ENCODE peak calls at places on chromosomes 6 and 20, in four cellular contexts. D is GM12878, A is ovary, R is cardiac muscle cell. H is an unnamed sample.

GRCh38 chr6:36455486-36456027 is 12.8 kb downstream of the KCTD20 start:
- DNase-seq in A (no peak), R (no peak), D (no peak), H (no peak)

GRCh38 chr20:47243906-47244305 is 112.6 kb downstream of the ZMYND8 start:
- DNase-seq in R (no peak), D (no peak), A (no peak), H (no peak)

GRCh38 chr20:20130399-20130798 is 78.1 kb downstream of the CFAP61 start:
- DNase-seq in A (no peak), R (no peak), D (peak), H (no peak)

GRCh38 chr6:47479156-47479541 is 1.6 kb downstream of the CD2AP start:
- DNase-seq in A (no peak), R (no peak), D (no peak), H (no peak)

GRCh38 chr6:15385521-15385920 is 139.7 kb downstream of the JARID2 start:
- DNase-seq in D (no peak), R (no peak), A (no peak), H (no peak)

GRCh38 chr20:44750081-44750805 is 4.6 kb downstream of the KCNK15 start:
- DNase-seq in D (no peak), R (no peak), A (no peak), H (no peak)

GRCh38 chr6:153024401-153025017 is 22.0 kb upstream of the MTRF1L start:
- DNase-seq in A (peak), D (peak), R (peak), H (peak)

GRCh38 chr20:1301031-1301529 is 27.9 kb downstream of the SDCBP2 start:
- DNase-seq in D (no peak), R (no peak), A (no peak), H (no peak)

GRCh38 chr6:13766201-13766634 is 48.1 kb downstream of the MCUR1 start:
- DNase-seq in D (no peak), R (no peak), A (no peak), H (no peak)

GRCh38 chr6:14770040-14770439 is 475.8 kb upstream of the JARID2 start:
- DNase-seq in D (no peak), A (no peak), R (no peak), H (no peak)

GRCh38 chr6:20876016-20876415 is 341.8 kb downstream of the CDKAL1 start:
- DNase-seq in A (no peak), R (no peak), D (no peak), H (peak)

GRCh38 chr6:72626126-72626525 is 4.3 kb downstream of the KCNQ5 start:
- DNase-seq in A (no peak), R (no peak), D (peak), H (no peak)

GRCh38 chr6:48667797-48668196 is 556.8 kb upstream of the PTCHD4 start:
- DNase-seq in A (no peak), R (no peak), D (no peak), H (no peak)

GRCh38 chr6:122753688-122754056 is 25.8 kb upstream of the FABP7 start:
- DNase-seq in D (no peak), A (no peak), R (no peak), H (no peak)

GRCh38 chr6:49072146-49072545 is 390.9 kb downstream of the MMUT start:
- DNase-seq in R (no peak), D (no peak), A (no peak), H (no peak)

GRCh38 chr20:41650221-41650948 is 32.2 kb upstream of the CHD6 start:
- DNase-seq in A (no peak), D (no peak), R (no peak), H (no peak)

GRCh38 chr6:11413112-11413687 is 124.3 kb upstream of the TMEM170B start:
- DNase-seq in R (no peak), A (no peak), D (no peak), H (no peak)

GRCh38 chr6:13708679-13709261 is 2.9 kb downstream of the RANBP9 start:
- DNase-seq in R (no peak), A (no peak), D (no peak), H (no peak)

GRCh38 chr6:14117158-14118090 is at the start of gene CD83:
- DNase-seq in R (peak), A (peak), D (no peak), H (no peak)

GRCh38 chr6:37501632-37502466 is 2.2 kb upstream of the CCDC167 start:
- DNase-seq in R (no peak), A (no peak), D (no peak), H (no peak)

GRCh38 chr6:150280703-150281102 is 88.1 kb upstream of the IYD start:
- DNase-seq in D (no peak), R (no peak), A (no peak), H (no peak)

GRCh38 chr6:132188865-132189264 is 212.4 kb downstream of the MOXD1 start:
- DNase-seq in R (no peak), D (no peak), A (no peak), H (peak)

GRCh38 chr20:6768228-6769185 is 1.0 kb downstream of the BMP2 start:
- DNase-seq in R (peak), D (no peak), A (peak), H (no peak)

GRCh38 chr20:45436732-45437485 is 21.0 kb downstream of the PIGT start:
- DNase-seq in A (peak), R (peak), D (no peak), H (peak)

GRCh38 chr6:41552723-41553122 is 6.5 kb downstream of the FOXP4 start:
- DNase-seq in R (no peak), A (no peak), D (no peak), H (no peak)

GRCh38 chr20:46689754-46690085 is 476 bp upstream of the TP53RK start:
- DNase-seq in R (no peak), D (no peak), A (no peak), H (no peak)

GRCh38 chr20:53216856-53217576 is 244.9 kb downstream of the TSHZ2 start:
- DNase-seq in D (no peak), A (peak), R (peak), H (peak)

GRCh38 chr6:133408543-133408942 is 167.4 kb downstream of the EYA4 start:
- DNase-seq in D (no peak), R (no peak), A (no peak), H (no peak)

GRCh38 chr6:67748521-67748920 is 886.6 kb upstream of the ADGRB3 start:
- DNase-seq in R (no peak), A (no peak), D (no peak), H (no peak)

GRCh38 chr6:84026721-84027164 is 6.8 kb upstream of the MRAP2 start:
- DNase-seq in A (no peak), D (no peak), R (no peak), H (no peak)

GRCh38 chr6:33207569-33208088 is 671 bp upstream of the RING1 start:
- DNase-seq in R (peak), D (no peak), A (peak), H (no peak)

GRCh38 chr6:38157905-38158304 is 338.4 kb downstream of the ZFAND3 start:
- DNase-seq in D (no peak), R (no peak), A (no peak), H (no peak)

GRCh38 chr6:98975331-98975891 is 27.7 kb upstream of the FBXL4 start:
- DNase-seq in A (no peak), D (no peak), R (no peak), H (no peak)

GRCh38 chr20:48257833-48258232 is 472.6 kb upstream of the SULF2 start:
- DNase-seq in R (no peak), D (no peak), A (no peak), H (no peak)

GRCh38 chr20:48631114-48632016 is 196.4 kb downstream of the PREX1 start:
- DNase-seq in R (no peak), A (no peak), D (no peak), H (no peak)

GRCh38 chr20:5844063-5844681 is 94.0 kb downstream of the SHLD1 start:
- DNase-seq in R (no peak), D (peak), A (no peak), H (no peak)

GRCh38 chr20:10492065-10492464 is 57.0 kb downstream of the SLX4IP start:
- DNase-seq in A (no peak), D (no peak), R (no peak), H (no peak)

GRCh38 chr20:22977047-22977785 is 57.9 kb upstream of the SSTR4 start:
- DNase-seq in R (no peak), D (no peak), A (no peak), H (no peak)

DNA sequence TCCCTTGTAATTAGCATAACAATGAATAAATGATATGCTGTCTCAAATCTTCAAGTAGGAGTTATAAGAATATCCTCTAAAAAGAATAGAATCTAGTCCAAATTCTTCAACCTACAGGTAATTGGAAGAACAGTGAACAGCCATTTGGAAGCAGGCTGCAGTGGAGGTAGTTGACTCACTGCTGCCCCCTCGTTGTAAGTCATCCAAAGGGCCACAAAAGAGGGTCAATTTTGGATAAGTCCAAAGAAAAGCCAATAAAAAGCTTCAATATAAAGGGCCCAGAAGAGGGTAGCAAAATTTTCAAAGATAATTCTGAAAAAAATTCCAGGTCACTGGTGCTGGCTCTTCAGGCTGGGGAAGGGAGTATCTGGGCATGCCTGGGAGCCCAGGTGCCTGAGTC is 60.8 kb upstream of the SSTR4 start:
- DNase-seq in A (no peak), D (no peak), R (peak), H (no peak)
- TF ChIP-seq CTCF in A (no peak), D (peak), R (peak), H (peak)

GRCh38 chr6:56915832-56916231 is 39.1 kb upstream of the BEND6 start:
- DNase-seq in D (no peak), R (no peak), A (no peak), H (no peak)
- H3K4me3 ChIP-seq in D (no peak), R (no peak), A (no peak), H (no peak)

GRCh38 chr6:116633685-116634084 is 17.4 kb downstream of the RSPH4A start:
- DNase-seq in R (no peak), D (no peak), A (no peak), H (no peak)
- TF ChIP-seq CTCF in R (peak), D (peak), A (no peak), H (peak)

GRCh38 chr6:105896052-105896820 is 189.9 kb upstream of the PRDM1 start:
- DNase-seq in D (no peak), A (no peak), R (no peak), H (no peak)

GRCh38 chr6:105892577-105893262 is 193.4 kb upstream of the PRDM1 start:
- DNase-seq in D (peak), R (no peak), A (no peak), H (no peak)

GRCh38 chr6:105896821-105897095 is 189.4 kb upstream of the PRDM1 start:
- DNase-seq in A (no peak), R (no peak), D (no peak), H (no peak)

GRCh38 chr6:105893741-105894140 is 192.4 kb upstream of the PRDM1 start:
- DNase-seq in A (no peak), D (no peak), R (no peak), H (no peak)

GRCh38 chr6:105894556-105894955 is 191.6 kb upstream of the PRDM1 start:
- DNase-seq in A (no peak), D (no peak), R (no peak), H (no peak)
- H3K4me3 ChIP-seq in A (no peak), D (no peak), R (no peak), H (no peak)